ENCODE peak calls at places on chromosomes 3 and 15, in six cellular contexts. J, I, C, U, Y and O are unnamed samples.

GRCh38 chr15:52100807-52101206 is 11.8 kb downstream of the BCL2L10 start:
- DNase-seq in J (no peak), I (peak), C (peak), U (no peak), Y (peak), O (no peak)

GRCh38 chr3:192833177-192833890 is 84.3 kb downstream of the MB21D2 start:
- DNase-seq in J (no peak), I (no peak), C (peak), U (no peak), Y (peak), O (no peak)

GRCh38 chr15:85761635-85762034 is 33.1 kb downstream of the KLHL25 start:
- DNase-seq in J (no peak), I (no peak), C (peak), U (no peak), Y (peak), O (no peak)

GRCh38 chr3:155356594-155357370 is 63.3 kb upstream of the STRIT1 start:
- DNase-seq in J (peak), I (peak), C (no peak), U (no peak), Y (peak), O (no peak)

GRCh38 chr3:126926684-126927404 is 56.1 kb upstream of the PLXNA1 start:
- DNase-seq in J (no peak), I (no peak), C (peak), U (no peak), Y (peak), O (no peak)

GRCh38 chr15:70094690-70095311 is 2.9 kb downstream of the TLE3 start:
- DNase-seq in J (no peak), I (no peak), C (no peak), U (no peak), Y (peak), O (no peak)

GRCh38 chr3:121748638-121749275 is 784 bp downstream of the GOLGB1 start:
- DNase-seq in J (no peak), I (no peak), C (peak), U (no peak), Y (peak), O (no peak)

GRCh38 chr3:183181606-183182005 is 19.1 kb upstream of the LAMP3 start:
- DNase-seq in J (no peak), I (no peak), C (no peak), U (no peak), Y (no peak), O (no peak)

GRCh38 chr3:76370749-76371148 is 585.4 kb upstream of the ZNF717 start:
- DNase-seq in J (no peak), I (no peak), C (peak), U (no peak), Y (no peak), O (no peak)

GRCh38 chr3:119636891-119637611 is 23.3 kb downstream of the POPDC2 start:
- DNase-seq in J (no peak), I (no peak), C (no peak), U (no peak), Y (peak), O (no peak)

GRCh38 chr15:98906712-98907083 is 100.9 kb downstream of the PGPEP1L start:
- DNase-seq in J (no peak), I (no peak), C (peak), U (no peak), Y (peak), O (no peak)

GRCh38 chr15:39553947-39554731 is 26.7 kb upstream of the THBS1 start:
- DNase-seq in J (no peak), I (no peak), C (no peak), U (no peak), Y (no peak), O (no peak)

GRCh38 chr15:43872416-43873020 is 45.7 kb downstream of the WDR76 start:
- DNase-seq in J (peak), I (peak), C (peak), U (peak), Y (peak), O (peak)

GRCh38 chr3:39181408-39182335 is 10.7 kb downstream of the XIRP1 start:
- DNase-seq in J (no peak), I (no peak), C (no peak), U (no peak), Y (no peak), O (no peak)

GRCh38 chr3:120524171-120524923 is 71.8 kb upstream of the NDUFB4 start:
- DNase-seq in J (no peak), I (no peak), C (peak), U (no peak), Y (peak), O (no peak)

GRCh38 chr3:112035241-112035640 is 705 bp downstream of the TMPRSS7 start:
- DNase-seq in J (no peak), I (no peak), C (no peak), U (no peak), Y (no peak), O (no peak)

GRCh38 chr3:169505577-169506155 is 157.8 kb downstream of the MECOM start:
- DNase-seq in J (peak), I (peak), C (no peak), U (no peak), Y (no peak), O (no peak)

GRCh38 chr3:63863150-63864007 is at the start of the genes ATXN7 and THOC7:
- DNase-seq in J (peak), I (peak), C (peak), U (no peak), Y (peak), O (peak)

GRCh38 chr15:90902656-90902995 is 476 bp upstream of the MAN2A2 start:
- DNase-seq in J (no peak), I (no peak), C (no peak), U (no peak), Y (no peak), O (peak)

GRCh38 chr3:11850003-11850402 is 3.3 kb upstream of the TAMM41 start:
- DNase-seq in J (no peak), I (peak), C (no peak), U (no peak), Y (no peak), O (no peak)

GRCh38 chr3:149080011-149080698 is 6.2 kb downstream of the HLTF start:
- DNase-seq in J (no peak), I (no peak), C (peak), U (no peak), Y (peak), O (no peak)

GRCh38 chr15:71092056-71092600 is 23.1 kb upstream of the THSD4 start:
- DNase-seq in J (no peak), I (no peak), C (no peak), U (no peak), Y (no peak), O (no peak)

DNA sequence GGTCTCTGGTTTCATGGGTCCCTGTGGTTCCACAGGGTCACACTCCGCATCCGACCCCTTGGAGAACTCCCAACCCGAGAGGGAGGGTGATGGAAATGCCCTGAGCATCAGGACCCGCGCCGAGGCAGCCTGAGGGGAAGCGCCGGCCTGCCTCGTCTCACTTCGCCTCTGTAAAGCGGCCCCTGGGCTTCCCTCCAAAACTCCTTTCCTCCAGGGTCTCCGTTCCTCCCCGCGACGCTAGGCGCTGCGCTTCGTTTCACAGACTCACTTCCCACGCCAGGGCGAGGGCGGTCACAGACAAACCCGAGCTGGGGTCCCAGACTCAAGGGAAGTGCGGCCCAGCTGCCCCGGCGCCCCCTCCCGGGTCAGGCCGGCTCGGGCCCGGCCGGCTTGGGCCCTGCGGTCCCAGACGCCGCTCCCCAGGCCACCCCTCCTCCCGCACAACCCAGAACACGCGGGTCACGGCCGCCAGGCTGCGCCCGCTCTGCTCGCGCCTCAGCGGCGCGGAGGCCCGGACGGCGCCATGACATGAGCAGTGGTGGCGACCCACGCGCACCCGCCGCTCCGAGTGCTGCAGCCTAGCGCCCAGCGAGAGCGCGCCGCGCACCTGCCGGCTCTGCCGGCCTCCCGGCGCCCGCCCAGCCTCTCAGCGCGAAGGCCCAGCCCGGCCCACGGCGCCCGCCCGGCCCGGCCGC is 619 bp downstream of the NUP210 start:
- DNase-seq in J (peak), I (peak), C (no peak), U (no peak), Y (no peak), O (peak)
- H2BK15ac ChIP-seq in J (no peak), I (no peak), C (no peak), U (peak), Y (no peak), O (peak)

GRCh38 chr3:32842531-32842931 is 24.7 kb downstream of the TRIM71 start:
- DNase-seq in J (no peak), I (peak), C (no peak), U (no peak), Y (no peak), O (no peak)

GRCh38 chr3:32841341-32841740 is 23.5 kb downstream of the TRIM71 start:
- DNase-seq in J (no peak), I (no peak), C (no peak), U (no peak), Y (no peak), O (no peak)

GRCh38 chr3:32839714-32840085 is 21.9 kb downstream of the TRIM71 start:
- DNase-seq in J (no peak), I (no peak), C (no peak), U (no peak), Y (no peak), O (no peak)

GRCh38 chr3:32841875-32842505 is 24.2 kb downstream of the TRIM71 start:
- DNase-seq in J (no peak), I (no peak), C (no peak), U (no peak), Y (no peak), O (no peak)

GRCh38 chr3:32840086-32840841 is 22.5 kb downstream of the TRIM71 start:
- DNase-seq in J (peak), I (peak), C (no peak), U (no peak), Y (no peak), O (peak)
- H3K23ac ChIP-seq in J (no peak), I (no peak), C (no peak), U (no peak), Y (no peak), O (no peak)

DNA sequence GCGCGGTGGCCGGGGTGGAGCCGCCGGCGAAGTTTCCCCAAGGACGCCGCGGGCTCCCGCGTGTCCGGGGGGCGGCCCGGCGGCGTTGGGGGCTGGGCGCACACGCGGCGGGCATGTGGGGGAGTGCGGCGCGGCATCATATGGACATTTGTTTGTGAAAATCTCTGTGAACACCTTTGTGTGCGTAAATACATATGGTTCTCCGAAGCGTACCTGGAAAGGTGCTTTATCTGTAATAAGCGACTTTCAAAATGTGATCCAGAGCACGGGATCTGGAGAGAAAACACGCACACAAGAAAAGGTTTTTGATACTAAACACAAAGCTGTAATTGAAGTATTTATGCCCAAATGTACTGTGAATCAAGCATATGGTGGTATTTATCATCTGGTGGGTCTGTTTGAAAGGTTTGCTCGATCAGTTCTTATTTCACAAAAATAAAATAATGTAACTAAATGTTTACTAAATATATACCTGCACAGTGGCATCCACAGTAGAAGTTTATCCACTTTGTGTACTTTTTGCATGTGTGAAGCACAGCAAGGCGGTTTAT is 727 bp upstream of the TBL1XR1 start:
- DNase-seq in J (no peak), I (no peak), C (no peak), U (no peak), Y (peak), O (no peak)
- H2BK15ac ChIP-seq in J (no peak), I (peak), C (peak), U (peak), Y (peak), O (no peak)

GRCh38 chr15:34318277-34319079 is 19.1 kb downstream of the SLC12A6 start:
- DNase-seq in J (peak), I (peak), C (peak), U (no peak), Y (peak), O (peak)

DNA sequence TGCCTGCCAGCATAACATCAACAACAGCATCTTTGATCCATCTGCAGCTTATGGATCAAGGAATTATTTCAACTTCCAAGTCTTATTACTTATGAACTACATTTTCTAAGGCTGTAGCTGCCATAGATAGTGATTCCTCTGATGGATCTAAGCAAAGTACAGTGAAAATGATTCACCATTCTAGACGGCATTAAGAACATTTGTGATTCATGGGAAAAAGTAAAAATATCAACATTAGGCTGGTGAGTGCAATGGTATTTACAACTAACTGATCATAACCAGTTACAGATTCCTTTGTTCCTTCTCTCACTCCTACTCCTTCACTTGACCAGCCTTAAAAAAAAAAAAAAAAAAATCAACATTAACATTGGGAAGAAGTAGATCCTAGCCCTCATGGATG is 23.1 kb downstream of the SLC12A6 start:
- DNase-seq in J (no peak), I (no peak), C (peak), U (no peak), Y (no peak), O (no peak)
- H3K23ac ChIP-seq in J (no peak), I (no peak), C (no peak), U (no peak), Y (no peak), O (no peak)

DNA sequence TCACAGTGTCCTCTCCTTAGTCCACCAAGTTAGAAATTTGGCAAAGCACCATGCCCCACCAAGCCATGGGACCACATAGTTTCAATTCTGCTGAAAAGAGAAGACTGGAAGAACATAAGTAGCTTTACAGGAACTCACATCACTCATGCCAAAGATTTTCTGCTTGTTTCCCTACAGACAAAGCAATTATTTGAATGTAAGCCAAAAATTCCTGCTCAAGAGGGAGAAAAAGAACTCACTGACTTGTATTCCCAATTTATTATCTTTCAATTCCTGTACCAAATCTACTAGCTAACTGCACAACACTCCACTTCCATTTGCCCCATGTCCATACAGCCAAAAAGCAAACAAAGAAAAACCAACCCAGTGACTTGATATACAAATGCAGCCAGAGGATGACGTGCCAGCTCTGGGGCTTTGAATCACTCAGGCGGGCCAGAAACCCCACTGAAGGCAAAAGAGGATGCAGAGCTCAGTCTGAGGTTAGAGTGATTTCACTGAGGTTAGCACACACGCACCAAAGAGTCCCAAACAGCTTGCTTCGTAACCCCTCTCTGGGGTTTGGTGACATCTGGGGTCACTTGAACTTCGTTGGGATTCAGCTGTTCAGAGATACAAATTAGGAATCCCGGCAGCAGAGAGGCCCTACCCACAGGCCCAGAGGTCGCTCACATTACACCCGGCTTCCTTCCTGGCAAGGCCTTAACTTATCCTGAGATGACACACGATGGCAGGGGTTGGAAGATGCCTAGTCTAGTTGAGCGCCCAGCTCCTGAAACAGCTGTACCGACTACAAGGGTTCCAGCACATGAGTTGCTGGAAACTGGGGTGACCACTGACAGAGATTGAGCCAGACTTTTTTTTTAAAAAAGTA is 1.7 kb downstream of the RFTN1 start:
- DNase-seq in J (peak), I (peak), C (peak), U (no peak), Y (peak), O (no peak)
- H2BK15ac ChIP-seq in J (no peak), I (no peak), C (peak), U (no peak), Y (peak), O (no peak)

GRCh38 chr15:34364041-34364440 is 3.0 kb downstream of the LPCAT4 start:
- DNase-seq in J (no peak), I (no peak), C (no peak), U (no peak), Y (no peak), O (no peak)

GRCh38 chr15:34366271-34367043 is 539 bp downstream of the LPCAT4 start:
- DNase-seq in J (peak), I (peak), C (peak), U (peak), Y (peak), O (peak)

GRCh38 chr15:34365836-34366235 is 1.2 kb downstream of the LPCAT4 start:
- DNase-seq in J (no peak), I (no peak), C (no peak), U (no peak), Y (no peak), O (no peak)

GRCh38 chr15:34367128-34368081 is at the start of gene LPCAT4:
- DNase-seq in J (peak), I (peak), C (peak), U (peak), Y (peak), O (peak)

DNA sequence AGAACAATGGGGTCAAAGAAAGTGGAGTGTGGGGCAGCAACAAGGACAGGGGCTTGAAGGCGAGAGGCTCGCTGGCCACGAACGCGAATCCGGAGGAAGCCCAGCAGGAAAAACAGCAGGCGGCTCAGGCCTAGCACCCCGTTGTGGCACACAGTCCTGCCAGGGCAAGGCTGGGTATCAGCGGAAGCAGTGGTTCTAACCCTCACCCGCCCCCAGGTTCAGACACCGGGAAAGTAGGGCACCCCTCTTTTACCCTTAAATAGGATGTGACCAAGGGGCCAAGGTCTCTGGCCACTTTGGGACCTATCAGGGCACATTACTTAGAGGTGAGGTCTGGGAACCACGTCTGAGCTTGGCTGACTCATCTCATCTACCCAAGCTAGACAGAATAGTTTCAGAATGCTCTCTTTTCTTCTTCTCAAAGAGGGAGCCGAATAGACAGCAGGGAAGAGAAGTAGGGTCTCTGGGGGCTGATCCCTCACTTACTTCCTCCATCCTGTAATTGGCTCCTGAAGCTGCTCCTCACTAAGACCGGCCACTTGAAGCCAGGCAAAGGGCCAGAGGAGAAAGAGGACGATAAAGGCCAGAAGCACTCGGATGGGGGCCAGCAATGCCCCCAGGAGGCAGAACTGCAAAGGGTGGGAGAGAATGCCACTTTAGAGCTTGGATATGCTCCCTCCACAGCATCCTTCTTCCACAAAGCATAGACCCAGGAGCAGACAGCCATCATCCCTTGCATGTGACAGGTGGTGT is 1.7 kb downstream of the LPCAT4 start:
- DNase-seq in J (no peak), I (peak), C (no peak), U (no peak), Y (peak), O (no peak)
- H3K23ac ChIP-seq in J (no peak), I (no peak), C (no peak), U (no peak), Y (no peak), O (no peak)

GRCh38 chr3:66396888-66397287 is 103.9 kb downstream of the LRIG1 start:
- DNase-seq in J (no peak), I (no peak), C (no peak), U (no peak), Y (no peak), O (no peak)

GRCh38 chr3:66397745-66398144 is 103.1 kb downstream of the LRIG1 start:
- DNase-seq in J (no peak), I (no peak), C (peak), U (no peak), Y (no peak), O (no peak)

GRCh38 chr3:66395635-66396034 is 105.2 kb downstream of the LRIG1 start:
- DNase-seq in J (no peak), I (no peak), C (no peak), U (no peak), Y (no peak), O (no peak)

GRCh38 chr3:66394261-66395249 is 106.3 kb downstream of the LRIG1 start:
- DNase-seq in J (no peak), I (no peak), C (peak), U (no peak), Y (peak), O (no peak)

DNA sequence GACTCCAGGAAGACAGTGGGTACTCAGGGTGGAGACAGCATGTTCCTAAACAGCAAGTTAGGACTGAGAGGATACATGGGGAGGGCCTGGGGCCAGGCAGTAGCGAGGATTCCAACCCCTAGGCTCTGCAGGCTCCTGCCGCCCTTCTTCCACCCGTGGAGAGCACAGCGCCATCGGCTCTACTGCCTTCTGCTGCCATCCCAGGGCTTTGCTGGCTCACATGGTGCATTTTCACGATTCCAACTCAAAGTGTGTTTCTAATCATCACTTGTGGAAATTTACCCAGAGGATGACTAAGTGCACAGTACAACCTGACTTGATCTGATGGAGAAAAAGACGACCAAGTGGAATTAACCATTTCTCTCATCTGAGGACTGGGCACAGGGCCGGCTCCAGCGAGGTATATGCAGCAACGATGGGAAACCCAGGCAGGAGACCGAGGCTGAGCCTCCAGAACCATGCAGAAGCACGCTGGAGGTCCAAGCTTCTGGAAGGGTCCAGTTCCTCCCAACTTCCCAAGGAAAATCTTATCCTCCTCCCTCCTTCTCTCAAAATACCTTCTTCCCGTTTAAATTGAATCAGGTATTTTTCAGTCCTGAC is 104.6 kb downstream of the LRIG1 start:
- DNase-seq in J (no peak), I (no peak), C (no peak), U (no peak), Y (no peak), O (no peak)
- H2BK15ac ChIP-seq in J (no peak), I (no peak), C (no peak), U (no peak), Y (no peak), O (no peak)